ENCODE peak calls at places on chromosomes 6 and 20, in seven cellular contexts. One of them, this sample, is unnamed.
A peak's percentile ranks its signal among the peaks of the same experiment; 100 is the strongest.

GRCh38 chr20:11261533-11262000 is 587.8 kb upstream of the JAG1 start:
- DNase-seq in ascending aorta: no peak
- DNase-seq in neuronal stem cell: no peak
- DNase-seq in esophagus squamous epithelium: no peak
- DNase-seq in heart left ventricle: no peak
- DNase-seq in cardiac muscle cell: peak; percentile 77
- DNase-seq in heart right ventricle: no peak
- DNase-seq in this sample: peak; percentile 72

GRCh38 chr20:32289661-32290431 is 12.4 kb downstream of the KIF3B start:
- DNase-seq in heart left ventricle: no peak
- DNase-seq in esophagus squamous epithelium: no peak
- DNase-seq in cardiac muscle cell: no peak
- DNase-seq in ascending aorta: no peak
- DNase-seq in neuronal stem cell: no peak
- DNase-seq in heart right ventricle: no peak
- DNase-seq in this sample: no peak

GRCh38 chr6:80674669-80675068 is 568.2 kb downstream of the BCKDHB start:
- DNase-seq in heart right ventricle: no peak
- DNase-seq in ascending aorta: no peak
- DNase-seq in esophagus squamous epithelium: no peak
- DNase-seq in heart left ventricle: no peak
- DNase-seq in cardiac muscle cell: no peak
- DNase-seq in neuronal stem cell: no peak
- DNase-seq in this sample: no peak

GRCh38 chr20:23419995-23420901 is 1.0 kb downstream of the NAPB start:
- DNase-seq in cardiac muscle cell: peak; percentile 65
- DNase-seq in ascending aorta: no peak
- DNase-seq in heart left ventricle: peak; percentile 50
- DNase-seq in neuronal stem cell: peak; percentile 1
- DNase-seq in heart right ventricle: peak; percentile 55
- DNase-seq in esophagus squamous epithelium: no peak
- DNase-seq in this sample: peak; percentile 61

GRCh38 chr20:43409041-43409913 is 48.4 kb upstream of the SRSF6 start:
- DNase-seq in neuronal stem cell: peak; percentile 38
- DNase-seq in heart left ventricle: no peak
- DNase-seq in ascending aorta: no peak
- DNase-seq in esophagus squamous epithelium: no peak
- DNase-seq in cardiac muscle cell: peak; percentile 74
- DNase-seq in heart right ventricle: no peak
- DNase-seq in this sample: peak; percentile 65

GRCh38 chr20:36230019-36230418 is 6.3 kb upstream of the AAR2 start:
- DNase-seq in ascending aorta: no peak
- DNase-seq in esophagus squamous epithelium: no peak
- DNase-seq in neuronal stem cell: no peak
- DNase-seq in cardiac muscle cell: no peak
- DNase-seq in heart right ventricle: no peak
- DNase-seq in heart left ventricle: no peak
- DNase-seq in this sample: no peak

GRCh38 chr20:44733341-44734069 is 12.2 kb upstream of the KCNK15 start:
- DNase-seq in neuronal stem cell: peak; percentile 47
- DNase-seq in esophagus squamous epithelium: no peak
- DNase-seq in ascending aorta: no peak
- DNase-seq in heart left ventricle: peak; percentile 69
- DNase-seq in heart right ventricle: peak; percentile 66
- DNase-seq in cardiac muscle cell: peak; percentile 83
- DNase-seq in this sample: peak; percentile 90

GRCh38 chr6:169536446-169537170 is 165.2 kb downstream of the WDR27 start:
- DNase-seq in heart right ventricle: no peak
- DNase-seq in heart left ventricle: no peak
- DNase-seq in neuronal stem cell: no peak
- DNase-seq in esophagus squamous epithelium: no peak
- DNase-seq in ascending aorta: no peak
- DNase-seq in cardiac muscle cell: peak; percentile 58
- DNase-seq in this sample: peak; percentile 69

GRCh38 chr6:32436995-32437836 is 2.5 kb upstream of the HLA-DRA start:
- DNase-seq in ascending aorta: no peak
- DNase-seq in esophagus squamous epithelium: no peak
- DNase-seq in cardiac muscle cell: peak; percentile 25
- DNase-seq in heart left ventricle: no peak
- DNase-seq in heart right ventricle: no peak
- DNase-seq in neuronal stem cell: no peak
- DNase-seq in this sample: peak; percentile 26

GRCh38 chr6:134315974-134316391 is 1.9 kb downstream of the SGK1 start:
- DNase-seq in cardiac muscle cell: no peak
- DNase-seq in heart left ventricle: no peak
- DNase-seq in ascending aorta: no peak
- DNase-seq in neuronal stem cell: no peak
- DNase-seq in heart right ventricle: no peak
- DNase-seq in esophagus squamous epithelium: no peak
- DNase-seq in this sample: no peak

GRCh38 chr6:3229566-3230274 is 2.3 kb upstream of the TUBB2B start:
- DNase-seq in neuronal stem cell: peak; percentile 66
- DNase-seq in cardiac muscle cell: no peak
- DNase-seq in heart left ventricle: no peak
- DNase-seq in ascending aorta: no peak
- DNase-seq in esophagus squamous epithelium: no peak
- DNase-seq in heart right ventricle: no peak
- DNase-seq in this sample: no peak

GRCh38 chr20:50569864-50570836 is 60.0 kb downstream of the PTPN1 start:
- DNase-seq in heart right ventricle: no peak
- DNase-seq in esophagus squamous epithelium: no peak
- DNase-seq in cardiac muscle cell: peak; percentile 51
- DNase-seq in heart left ventricle: no peak
- DNase-seq in ascending aorta: no peak
- DNase-seq in neuronal stem cell: no peak
- DNase-seq in this sample: peak; percentile 40

GRCh38 chr6:143941852-143942627 is 66.0 kb downstream of the PLAGL1 start:
- DNase-seq in heart right ventricle: peak; percentile 48
- DNase-seq in heart left ventricle: peak; percentile 42
- DNase-seq in ascending aorta: no peak
- DNase-seq in esophagus squamous epithelium: no peak
- DNase-seq in neuronal stem cell: peak; percentile 68
- DNase-seq in cardiac muscle cell: peak; percentile 71
- DNase-seq in this sample: peak; percentile 64

GRCh38 chr6:122683996-122684651 is 73.9 kb downstream of the PKIB start:
- DNase-seq in ascending aorta: no peak
- DNase-seq in heart right ventricle: no peak
- DNase-seq in cardiac muscle cell: no peak
- DNase-seq in neuronal stem cell: no peak
- DNase-seq in heart left ventricle: no peak
- DNase-seq in esophagus squamous epithelium: no peak
- DNase-seq in this sample: no peak

GRCh38 chr6:156283091-156283490 is 494.1 kb upstream of the ARID1B start:
- DNase-seq in cardiac muscle cell: no peak
- DNase-seq in heart left ventricle: no peak
- DNase-seq in ascending aorta: no peak
- DNase-seq in esophagus squamous epithelium: no peak
- DNase-seq in heart right ventricle: no peak
- DNase-seq in neuronal stem cell: no peak
- DNase-seq in this sample: no peak

GRCh38 chr20:38892091-38892981 is 33.9 kb upstream of the FAM83D start:
- DNase-seq in cardiac muscle cell: no peak
- DNase-seq in heart left ventricle: no peak
- DNase-seq in heart right ventricle: no peak
- DNase-seq in neuronal stem cell: no peak
- DNase-seq in ascending aorta: no peak
- DNase-seq in esophagus squamous epithelium: no peak
- DNase-seq in this sample: no peak

GRCh38 chr6:70531133-70531532 is 35.6 kb upstream of the SDHAF4 start:
- DNase-seq in esophagus squamous epithelium: no peak
- DNase-seq in neuronal stem cell: no peak
- DNase-seq in heart left ventricle: no peak
- DNase-seq in cardiac muscle cell: no peak
- DNase-seq in ascending aorta: no peak
- DNase-seq in heart right ventricle: no peak
- DNase-seq in this sample: no peak

GRCh38 chr6:147381734-147382133 is 126.8 kb upstream of the SAMD5 start:
- DNase-seq in heart left ventricle: no peak
- DNase-seq in cardiac muscle cell: no peak
- DNase-seq in esophagus squamous epithelium: no peak
- DNase-seq in heart right ventricle: no peak
- DNase-seq in neuronal stem cell: no peak
- DNase-seq in ascending aorta: no peak
- DNase-seq in this sample: no peak

GRCh38 chr6:46129634-46130505 is at the start of gene ENPP4:
- DNase-seq in cardiac muscle cell: peak; percentile 80
- DNase-seq in heart left ventricle: peak; percentile 91
- DNase-seq in neuronal stem cell: peak; percentile 97
- DNase-seq in ascending aorta: peak; percentile 43
- DNase-seq in heart right ventricle: peak; percentile 84
- DNase-seq in esophagus squamous epithelium: peak; percentile 15
- DNase-seq in this sample: peak; percentile 98

GRCh38 chr6:153618371-153619328 is 420.4 kb upstream of the OPRM1 start:
- DNase-seq in cardiac muscle cell: no peak
- DNase-seq in heart right ventricle: peak; percentile 12
- DNase-seq in neuronal stem cell: no peak
- DNase-seq in esophagus squamous epithelium: no peak
- DNase-seq in heart left ventricle: peak; percentile 19
- DNase-seq in ascending aorta: no peak
- DNase-seq in this sample: no peak

GRCh38 chr20:25341716-25342680 is 48.6 kb downstream of the ABHD12 start:
- DNase-seq in heart right ventricle: no peak
- DNase-seq in esophagus squamous epithelium: no peak
- DNase-seq in heart left ventricle: no peak
- DNase-seq in neuronal stem cell: no peak
- DNase-seq in ascending aorta: no peak
- DNase-seq in cardiac muscle cell: no peak
- DNase-seq in this sample: peak; percentile 22

GRCh38 chr6:33416386-33417126 is 1.4 kb downstream of the CUTA start:
- DNase-seq in neuronal stem cell: no peak
- DNase-seq in cardiac muscle cell: no peak
- DNase-seq in heart left ventricle: no peak
- DNase-seq in esophagus squamous epithelium: no peak
- DNase-seq in heart right ventricle: no peak
- DNase-seq in ascending aorta: no peak
- DNase-seq in this sample: no peak

GRCh38 chr20:55540013-55540412 is 465.3 kb downstream of the CBLN4 start:
- DNase-seq in esophagus squamous epithelium: no peak
- DNase-seq in ascending aorta: no peak
- DNase-seq in neuronal stem cell: no peak
- DNase-seq in heart right ventricle: no peak
- DNase-seq in cardiac muscle cell: no peak
- DNase-seq in heart left ventricle: no peak
- DNase-seq in this sample: peak; percentile 48

GRCh38 chr6:85449388-85449817 is 480 bp upstream of the NT5E start:
- DNase-seq in neuronal stem cell: peak; percentile 24
- DNase-seq in esophagus squamous epithelium: no peak
- DNase-seq in heart right ventricle: no peak
- DNase-seq in cardiac muscle cell: peak; percentile 76
- DNase-seq in ascending aorta: no peak
- DNase-seq in heart left ventricle: peak; percentile 32
- DNase-seq in this sample: no peak

GRCh38 chr6:85452441-85452881 is 2.6 kb downstream of the NT5E start:
- DNase-seq in neuronal stem cell: no peak
- DNase-seq in cardiac muscle cell: peak; percentile 51
- DNase-seq in ascending aorta: no peak
- DNase-seq in heart right ventricle: no peak
- DNase-seq in esophagus squamous epithelium: no peak
- DNase-seq in heart left ventricle: no peak
- DNase-seq in this sample: no peak

GRCh38 chr6:85451586-85452306 is 1.9 kb downstream of the NT5E start:
- DNase-seq in esophagus squamous epithelium: no peak
- DNase-seq in heart left ventricle: no peak
- DNase-seq in ascending aorta: no peak
- DNase-seq in cardiac muscle cell: no peak
- DNase-seq in neuronal stem cell: no peak
- DNase-seq in heart right ventricle: no peak
- DNase-seq in this sample: no peak

GRCh38 chr6:85450578-85450884 is 648 bp downstream of the NT5E start:
- DNase-seq in neuronal stem cell: peak; percentile 17
- DNase-seq in ascending aorta: no peak
- DNase-seq in cardiac muscle cell: no peak
- DNase-seq in esophagus squamous epithelium: no peak
- DNase-seq in heart right ventricle: no peak
- DNase-seq in heart left ventricle: no peak
- DNase-seq in this sample: no peak

GRCh38 chr6:85449818-85450577 is at the start of gene NT5E:
- DNase-seq in ascending aorta: peak; percentile 47
- DNase-seq in neuronal stem cell: peak; percentile 51
- DNase-seq in cardiac muscle cell: peak; percentile 79
- DNase-seq in heart left ventricle: peak; percentile 71
- DNase-seq in heart right ventricle: peak; percentile 72
- DNase-seq in esophagus squamous epithelium: no peak
- DNase-seq in this sample: peak; percentile 65
- H3K27ac ChIP-seq in ascending aorta: peak within 1 kb of the TSS; percentile 93
- H3K27ac ChIP-seq in neuronal stem cell: no peak within 1 kb of the TSS
- H3K27ac ChIP-seq in cardiac muscle cell: no peak within 1 kb of the TSS
- H3K27ac ChIP-seq in heart left ventricle: peak within 1 kb of the TSS; percentile 79
- H3K27ac ChIP-seq in heart right ventricle: peak within 1 kb of the TSS; percentile 89
- H3K27ac ChIP-seq in esophagus squamous epithelium: peak within 1 kb of the TSS; percentile 91
- H3K27ac ChIP-seq in this sample: peak within 1 kb of the TSS; percentile 66

GRCh38 chr6:131952886-131953509 is 1.8 kb upstream of the CCN2 start:
- DNase-seq in esophagus squamous epithelium: no peak
- DNase-seq in ascending aorta: no peak
- DNase-seq in heart right ventricle: no peak
- DNase-seq in heart left ventricle: no peak
- DNase-seq in neuronal stem cell: no peak
- DNase-seq in cardiac muscle cell: no peak
- DNase-seq in this sample: no peak
- H3K4me3 ChIP-seq in esophagus squamous epithelium: no peak overlapping the region
- H3K4me3 ChIP-seq in ascending aorta: no peak overlapping the region
- H3K4me3 ChIP-seq in heart right ventricle: no peak overlapping the region
- H3K4me3 ChIP-seq in heart left ventricle: no peak overlapping the region
- H3K4me3 ChIP-seq in neuronal stem cell: no peak overlapping the region
- H3K4me3 ChIP-seq in cardiac muscle cell: no peak overlapping the region
- H3K4me3 ChIP-seq in this sample: no peak overlapping the region

GRCh38 chr6:5401845-5402738 is 140.8 kb downstream of the FARS2 start:
- DNase-seq in cardiac muscle cell: peak; percentile 56
- DNase-seq in heart left ventricle: no peak
- DNase-seq in ascending aorta: no peak
- DNase-seq in neuronal stem cell: no peak
- DNase-seq in heart right ventricle: no peak
- DNase-seq in esophagus squamous epithelium: no peak
- DNase-seq in this sample: peak; percentile 59
- H3K27ac ChIP-seq in cardiac muscle cell: no peak overlapping the region
- H3K27ac ChIP-seq in heart left ventricle: no peak overlapping the region
- H3K27ac ChIP-seq in ascending aorta: no peak overlapping the region
- H3K27ac ChIP-seq in neuronal stem cell: no peak overlapping the region
- H3K27ac ChIP-seq in heart right ventricle: no peak overlapping the region
- H3K27ac ChIP-seq in esophagus squamous epithelium: no peak overlapping the region
- H3K27ac ChIP-seq in this sample: no peak overlapping the region

DNA sequence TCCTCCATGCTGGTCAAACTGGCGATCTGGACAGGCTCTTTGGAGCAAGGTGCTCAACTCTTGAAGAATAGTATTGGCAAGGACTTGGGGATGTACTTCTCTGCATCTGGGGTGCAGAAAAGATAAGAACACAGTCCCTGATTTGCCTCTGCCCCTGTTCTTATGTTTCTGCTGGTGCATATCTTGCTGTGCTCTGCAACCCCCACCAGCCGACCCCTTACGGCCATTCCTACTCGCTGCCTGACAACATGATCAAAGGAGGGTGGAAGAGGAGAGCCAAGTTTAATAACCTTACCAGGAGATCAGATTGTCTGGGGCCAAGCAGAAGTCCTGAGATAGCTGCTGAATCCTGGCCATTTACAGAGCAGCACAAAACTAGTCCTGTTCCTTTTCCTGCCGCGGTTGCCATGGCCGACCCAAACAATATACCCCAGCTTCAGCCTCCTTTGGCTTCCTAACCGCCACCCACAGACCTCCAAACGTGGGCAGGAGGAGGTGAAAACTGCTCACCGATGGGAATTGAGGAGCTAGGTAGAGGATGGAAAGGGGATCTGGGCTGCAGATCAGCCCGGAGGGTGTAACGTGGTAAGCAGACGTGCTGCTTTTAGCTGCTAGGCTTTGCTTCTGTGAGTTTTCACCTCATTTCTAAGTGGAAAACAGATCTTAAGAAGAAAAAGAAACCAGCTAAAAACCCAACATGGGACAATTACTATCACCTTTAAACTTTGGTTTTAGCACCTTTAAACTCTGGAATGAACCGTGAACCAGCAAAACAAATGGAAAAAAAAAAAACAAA is 60.9 kb downstream of the ATXN1 start:
- DNase-seq in ascending aorta: no peak
- DNase-seq in heart left ventricle: no peak
- DNase-seq in esophagus squamous epithelium: no peak
- DNase-seq in neuronal stem cell: no peak
- DNase-seq in heart right ventricle: no peak
- DNase-seq in cardiac muscle cell: peak; percentile 36
- DNase-seq in this sample: no peak
- H3K4me3 ChIP-seq in ascending aorta: peak overlapping the region; percentile 63
- H3K4me3 ChIP-seq in heart left ventricle: peak overlapping the region; percentile 35
- H3K4me3 ChIP-seq in esophagus squamous epithelium: peak overlapping the region; percentile 23
- H3K4me3 ChIP-seq in neuronal stem cell: no peak overlapping the region
- H3K4me3 ChIP-seq in heart right ventricle: no peak overlapping the region
- H3K4me3 ChIP-seq in cardiac muscle cell: no peak overlapping the region
- H3K4me3 ChIP-seq in this sample: no peak overlapping the region

This sample was measured in PC-3.